ENCODE peak calls at places on chromosomes 5 and 9, in four cellular contexts. Z is dermis blood vessel endothelial cell; W is stimulated activated naive CD8-positive, alpha-beta T cell treated with anti-CD3 and anti-CD28 coated beads, Interleukin-15, Interleukin-2, amounts not matched to agents 100 U/mL and 50 U/mL, for 24 hours; L is stimulated activated CD8-positive, alpha-beta memory T cell treated with anti-CD3 and anti-CD28 coated beads, Interleukin-15, amount 100 ng/mL, for 4 hours. B is an unnamed sample.

GRCh38 chr9:83424831-83425230 is 113.4 kb downstream of the FRMD3 start:
- DNase-seq in Z (no peak), W (no peak), L (no peak), B (no peak)

GRCh38 chr5:66829826-66830225 is 233.6 kb downstream of the MAST4 start:
- DNase-seq in Z (peak; percentile 95), W (no peak), L (no peak), B (no peak)

GRCh38 chr5:137486707-137487106 is 12.4 kb downstream of the SPOCK1 start:
- DNase-seq in Z (peak; percentile 76), W (no peak), L (no peak), B (no peak)

GRCh38 chr9:137449931-137450537 is 8.9 kb upstream of the ENTPD8 start:
- DNase-seq in Z (no peak), W (peak; percentile 43), L (no peak), B (no peak)

GRCh38 chr9:73841018-73841417 is 656.1 kb upstream of the RORB start:
- DNase-seq in Z (no peak), W (no peak), L (no peak), B (no peak)

GRCh38 chr5:140251527-140251973 is 51.4 kb downstream of the PFDN1 start:
- DNase-seq in Z (peak; percentile 90), W (peak; percentile 71), L (peak; percentile 12), B (peak; percentile 71)

GRCh38 chr5:7209583-7210139 is 186.3 kb upstream of the ADCY2 start:
- DNase-seq in Z (no peak), W (no peak), L (no peak), B (no peak)

GRCh38 chr9:125812403-125812802 is 65.2 kb downstream of the PBX3 start:
- DNase-seq in Z (no peak), W (no peak), L (no peak), B (no peak)

GRCh38 chr9:126986506-126986951 is 71.9 kb downstream of the RALGPS1 start:
- DNase-seq in Z (no peak), W (peak; percentile 12), L (peak; percentile 13), B (no peak)

GRCh38 chr5:107557051-107557658 is 113.6 kb downstream of the EFNA5 start:
- DNase-seq in Z (peak; percentile 7), W (no peak), L (no peak), B (no peak)

GRCh38 chr5:138354387-138354786 is 1.9 kb downstream of the KDM3B start:
- DNase-seq in Z (no peak), W (no peak), L (no peak), B (no peak)

GRCh38 chr5:115050860-115051259 is 118.8 kb downstream of the TRIM36 start:
- DNase-seq in Z (no peak), W (no peak), L (no peak), B (no peak)

GRCh38 chr5:132586063-132586462 is 29.3 kb downstream of the RAD50 start:
- DNase-seq in Z (no peak), W (no peak), L (no peak), B (no peak)

GRCh38 chr5:139862313-139862712 is 66.7 kb downstream of the PSD2 start:
- DNase-seq in Z (peak; percentile 37), W (no peak), L (no peak), B (no peak)

GRCh38 chr5:149371296-149371962 is 7.7 kb downstream of the IL17B start:
- DNase-seq in Z (peak; percentile 82), W (peak; percentile 75), L (no peak), B (no peak)

GRCh38 chr5:50299896-50300295 is 141.2 kb downstream of the EMB start:
- DNase-seq in Z (no peak), W (no peak), L (no peak), B (no peak)

GRCh38 chr5:72380491-72381274 is 60.5 kb downstream of the PTCD2 start:
- DNase-seq in Z (no peak), W (no peak), L (no peak), B (no peak)

GRCh38 chr9:93126825-93127368 is 7.2 kb downstream of the NINJ1 start:
- DNase-seq in Z (peak; percentile 77), W (peak; percentile 46), L (no peak), B (no peak)

GRCh38 chr9:36401179-36401740 is 1.2 kb upstream of the RNF38 start:
- DNase-seq in Z (peak; percentile 84), W (no peak), L (no peak), B (peak; percentile 65)

GRCh38 chr5:140039561-140039960 is 3.5 kb downstream of the NRG2 start:
- DNase-seq in Z (no peak), W (no peak), L (no peak), B (no peak)

GRCh38 chr5:159817262-159818029 is 98.8 kb upstream of the ADRA1B start:
- DNase-seq in Z (no peak), W (no peak), L (no peak), B (no peak)

GRCh38 chr9:109098221-109098959 is 21.4 kb downstream of the TMEM245 start:
- DNase-seq in Z (peak; percentile 81), W (no peak), L (no peak), B (no peak)

GRCh38 chr5:95327211-95327610 is 42.3 kb upstream of the MCTP1 start:
- DNase-seq in Z (peak; percentile 24), W (no peak), L (no peak), B (no peak)

GRCh38 chr5:117623042-117623815 is 1048.6 kb upstream of the SEMA6A start:
- DNase-seq in Z (no peak), W (no peak), L (no peak), B (no peak)

GRCh38 chr5:102411-103043 is 10.6 kb downstream of the PLEKHG4B start:
- DNase-seq in Z (no peak), W (no peak), L (no peak), B (no peak)

GRCh38 chr5:115246361-115246991 is 16.2 kb downstream of the PGGT1B start:
- DNase-seq in Z (peak; percentile 61), W (no peak), L (no peak), B (peak; percentile 1)

GRCh38 chr5:54360925-54361662 is 50.7 kb upstream of the ARL15 start:
- DNase-seq in Z (no peak), W (no peak), L (no peak), B (no peak)

GRCh38 chr9:22244141-22245011 is 202.2 kb upstream of the DMRTA1 start:
- DNase-seq in Z (peak; percentile 70), W (peak; percentile 31), L (no peak), B (peak; percentile 31)

GRCh38 chr5:96905864-96906263 is 29.6 kb downstream of the ERAP2 start:
- DNase-seq in Z (no peak), W (no peak), L (no peak), B (no peak)

GRCh38 chr9:134455951-134456739 is 129.9 kb downstream of the RXRA start:
- DNase-seq in Z (peak; percentile 97), W (peak; percentile 80), L (peak; percentile 74), B (peak; percentile 82)

GRCh38 chr9:114745108-114745848 is 60.6 kb downstream of the TNFSF15 start:
- DNase-seq in Z (peak; percentile 49), W (no peak), L (no peak), B (no peak)

B was measured in GF-D8.